ENCODE peak calls at places on chromosomes 2 and 18, in seven cellular contexts. V is breast epithelium, J is K562, Q is esophagus muscularis mucosa, F is sigmoid colon, X is stomach, C is HCT116. I is an unnamed sample.

GRCh38 chr2:44462934-44463849 is 101.4 kb downstream of the CAMKMT start:
- DNase-seq in X (no peak), J (no peak), C (no peak), Q (no peak), V (no peak), F (no peak), I (no peak)

GRCh38 chr18:34993289-34993688 is 47.9 kb upstream of the MAPRE2 start:
- DNase-seq in Q (no peak), C (no peak), X (no peak), F (no peak), J (no peak), V (no peak), I (no peak)

GRCh38 chr2:218456849-218457248 is 37.9 kb downstream of the VIL1 start:
- DNase-seq in V (no peak), X (no peak), C (no peak), J (no peak), Q (no peak), F (no peak), I (no peak)

GRCh38 chr18:2961828-2962227 is 51.1 kb downstream of the LPIN2 start:
- DNase-seq in J (no peak), V (no peak), X (no peak), Q (no peak), C (no peak), F (no peak), I (no peak)

GRCh38 chr2:197312186-197312585 is 1.6 kb upstream of the ANKRD44 start:
- DNase-seq in C (no peak), F (no peak), X (no peak), V (no peak), Q (no peak), J (no peak), I (no peak)

GRCh38 chr2:173862612-173863217 is 102.5 kb downstream of the SP3 start:
- DNase-seq in V (no peak), F (no peak), X (no peak), J (no peak), C (no peak), Q (no peak), I (no peak)

GRCh38 chr2:8438476-8438875 is 243.4 kb upstream of the ID2 start:
- DNase-seq in F (peak; percentile 64), C (no peak), X (no peak), Q (no peak), V (no peak), J (no peak), I (no peak)

GRCh38 chr2:224009605-224010330 is 29.3 kb downstream of the SERPINE2 start:
- DNase-seq in J (no peak), C (no peak), Q (no peak), X (no peak), V (no peak), F (no peak), I (no peak)

GRCh38 chr2:221596192-221596591 is 24.1 kb upstream of the EPHA4 start:
- DNase-seq in V (no peak), F (no peak), Q (no peak), J (no peak), X (no peak), C (no peak), I (no peak)

GRCh38 chr2:1886405-1886992 is 142.2 kb upstream of the PXDN start:
- DNase-seq in J (peak; percentile 57), X (peak; percentile 74), F (no peak), V (peak; percentile 63), C (peak; percentile 47), Q (no peak), I (no peak)

GRCh38 chr2:191114403-191114886 is 36.3 kb downstream of the STAT4 start:
- DNase-seq in X (no peak), F (no peak), J (no peak), V (no peak), Q (no peak), C (no peak), I (no peak)

GRCh38 chr2:177573120-177573519 is 180.5 kb downstream of the AGPS start:
- DNase-seq in X (no peak), F (no peak), C (no peak), Q (no peak), V (no peak), J (no peak), I (no peak)

GRCh38 chr18:57837917-57838548 is 34.9 kb upstream of the ATP8B1 start:
- DNase-seq in J (no peak), C (no peak), F (no peak), V (no peak), Q (no peak), X (no peak), I (no peak)

GRCh38 chr2:105398522-105399206 is at the start of gene FHL2:
- DNase-seq in Q (no peak), V (peak; percentile 69), J (peak; percentile 81), F (peak; percentile 88), X (peak; percentile 73), C (peak; percentile 48), I (no peak)

GRCh38 chr2:190537765-190538164 is 3.2 kb upstream of the NEMP2 start:
- DNase-seq in X (no peak), J (no peak), F (no peak), Q (no peak), V (no peak), C (no peak), I (no peak)

GRCh38 chr2:174023591-174024523 is 58.7 kb upstream of the SP3 start:
- DNase-seq in F (peak; percentile 85), C (peak; percentile 27), J (no peak), V (peak; percentile 89), Q (no peak), X (peak; percentile 45), I (no peak)

GRCh38 chr2:212173771-212174510 is 364.7 kb downstream of the ERBB4 start:
- DNase-seq in Q (no peak), C (no peak), F (no peak), X (no peak), J (no peak), V (no peak), I (no peak)

GRCh38 chr2:147560810-147561521 is 283.9 kb upstream of the ACVR2A start:
- DNase-seq in V (no peak), J (no peak), Q (no peak), C (no peak), X (no peak), F (no peak), I (no peak)

GRCh38 chr2:56749152-56749752 is 565.5 kb downstream of the CCDC85A start:
- DNase-seq in F (no peak), X (no peak), V (no peak), J (no peak), C (peak; percentile 21), Q (no peak), I (no peak)

DNA sequence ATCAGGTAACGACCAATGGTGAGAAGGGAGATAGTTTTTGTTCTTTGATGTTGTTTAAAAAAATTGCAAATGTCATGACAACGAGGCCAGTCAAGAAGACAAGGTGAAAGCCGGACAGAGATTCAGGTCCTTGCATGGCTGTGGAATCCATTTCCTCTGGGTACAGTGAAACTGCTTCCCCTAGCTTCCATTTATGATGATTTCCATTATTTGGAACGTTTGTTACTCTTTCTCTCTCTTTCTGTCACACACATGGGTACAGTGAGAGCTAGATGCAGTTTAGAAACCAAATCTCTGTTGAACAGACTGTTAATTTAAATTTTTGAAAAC is 57.4 kb upstream of the MSH2 start:
- DNase-seq in X (no peak), Q (no peak), J (no peak), C (no peak), V (no peak), F (no peak), I (no peak)
- H3K4me3 ChIP-seq in X (peak overlapping the region; percentile 29), Q (peak overlapping the region; percentile 42), J (no peak overlapping the region), C (peak overlapping the region; percentile 56), V (peak overlapping the region; percentile 64), F (peak overlapping the region; percentile 22), I (peak overlapping the region; percentile 47)

GRCh38 chr2:101278925-101279324 is 26.2 kb downstream of the CNOT11 start:
- DNase-seq in Q (no peak), X (no peak), J (no peak), C (no peak), V (no peak), F (no peak), I (no peak)

GRCh38 chr2:101281482-101281881 is 27.0 kb downstream of the RNF149 start:
- DNase-seq in V (no peak), C (no peak), F (no peak), X (no peak), J (no peak), Q (no peak), I (no peak)

GRCh38 chr2:101273045-101273444 is 20.4 kb downstream of the CNOT11 start:
- DNase-seq in F (no peak), X (no peak), J (no peak), C (no peak), V (no peak), Q (peak; percentile 19), I (no peak)

GRCh38 chr2:101274142-101274541 is 21.5 kb downstream of the CNOT11 start:
- DNase-seq in Q (peak; percentile 42), J (no peak), V (no peak), X (no peak), F (no peak), C (no peak), I (no peak)

GRCh38 chr2:101277111-101277510 is 24.4 kb downstream of the CNOT11 start:
- DNase-seq in F (no peak), J (no peak), X (peak; percentile 32), Q (no peak), C (no peak), V (no peak), I (no peak)
- TF ChIP-seq CTCF in F (no peak), J (no peak), X (no peak), Q (no peak), C (no peak), V (no peak), I (no peak)

GRCh38 chr18:65409266-65409665 is 341.5 kb upstream of the CDH7 start:
- DNase-seq in X (no peak), J (no peak), F (no peak), C (no peak), Q (no peak), V (no peak), I (no peak)
- TF ChIP-seq POLR2AphosphoS5 in X (no peak), J (no peak), F (no peak), C (no peak), Q (no peak), V (no peak), I (no peak)

DNA sequence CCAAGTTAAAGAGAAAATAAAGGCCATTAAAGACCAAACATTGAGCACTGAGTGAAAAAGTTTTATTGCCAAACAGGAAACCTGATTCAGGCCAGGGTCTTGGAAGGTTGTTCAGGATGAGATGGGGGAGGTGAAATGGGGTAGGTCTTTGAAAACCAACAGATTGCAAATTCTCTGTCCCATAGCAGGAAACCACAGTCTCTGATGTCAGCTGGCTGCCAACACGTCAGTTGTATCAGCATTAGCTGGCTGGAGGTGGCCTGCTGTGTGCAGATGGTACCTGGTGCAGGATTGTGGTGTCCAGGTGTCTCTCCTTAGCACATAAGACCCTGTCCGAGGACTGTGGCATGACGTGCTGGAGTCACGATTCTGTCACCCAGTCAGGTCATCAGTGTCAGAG is 106.3 kb downstream of the MSH2 start:
- DNase-seq in J (no peak), C (no peak), F (no peak), V (no peak), Q (no peak), X (no peak), I (no peak)
- H3K4me3 ChIP-seq in J (no peak overlapping the region), C (no peak overlapping the region), F (no peak overlapping the region), V (no peak overlapping the region), Q (no peak overlapping the region), X (no peak overlapping the region), I (no peak overlapping the region)

GRCh38 chr2:81389203-81389602 is 1084.7 kb upstream of the LRRTM1 start:
- DNase-seq in X (no peak), J (peak; percentile 9), F (no peak), V (no peak), C (peak; percentile 7), Q (no peak), I (no peak)
- TF ChIP-seq CTCF in X (no peak), J (peak; percentile 40), F (no peak), V (no peak), C (peak; percentile 65), Q (no peak), I (no peak)

GRCh38 chr2:134401081-134401497 is 147.2 kb downstream of the MGAT5 start:
- DNase-seq in Q (no peak), F (no peak), C (no peak), J (no peak), V (no peak), X (no peak), I (no peak)
- TF ChIP-seq POLR2AphosphoS5 in Q (no peak), F (no peak), C (no peak), J (no peak), V (peak; percentile 31), X (no peak), I (no peak)

I was measured in vagina.